ENCODE peak calls at places on chromosomes 1 and 21, in eight cellular contexts. J, R, E, B, S, M, H and Z are unnamed samples.
A peak's percentile ranks its signal among the peaks of the same experiment; 100 is the strongest.

GRCh38 chr21:28392436-28392835 is 600.2 kb downstream of the LTN1 start:
- DNase-seq in J (peak; percentile 26), R (no peak), E (no peak), B (no peak), S (no peak), M (no peak), H (peak; percentile 27), Z (no peak)

GRCh38 chr1:205069371-205070125 is 14.7 kb downstream of the TMEM81 start:
- DNase-seq in J (peak; percentile 68), R (no peak), E (no peak), B (no peak), S (no peak), M (no peak), H (no peak), Z (no peak)

GRCh38 chr21:44709426-44710293 is 1.7 kb downstream of the TSPEAR start:
- DNase-seq in J (peak; percentile 77), R (peak; percentile 17), E (no peak), B (no peak), S (no peak), M (peak; percentile 24), H (peak; percentile 1), Z (no peak)

GRCh38 chr21:25558123-25558522 is 49.2 kb downstream of the MRPL39 start:
- DNase-seq in J (no peak), R (no peak), E (no peak), B (no peak), S (no peak), M (no peak), H (peak; percentile 65), Z (peak; percentile 44)

GRCh38 chr1:182215797-182216196 is 154.3 kb upstream of the ZNF648 start:
- DNase-seq in J (no peak), R (no peak), E (peak; percentile 40), B (no peak), S (no peak), M (no peak), H (peak; percentile 37), Z (no peak)

GRCh38 chr1:21290546-21290944 is 282 bp upstream of the ECE1 start:
- DNase-seq in J (peak; percentile 51), R (peak; percentile 39), E (no peak), B (peak; percentile 80), S (peak; percentile 24), M (no peak), H (no peak), Z (no peak)

GRCh38 chr1:236282719-236283118 is 961 bp upstream of the ERO1B start:
- DNase-seq in J (peak; percentile 19), R (no peak), E (no peak), B (no peak), S (no peak), M (no peak), H (no peak), Z (no peak)

GRCh38 chr1:94978401-94978800 is 51.5 kb upstream of the CNN3 start:
- DNase-seq in J (no peak), R (no peak), E (no peak), B (no peak), S (no peak), M (no peak), H (no peak), Z (no peak)

GRCh38 chr1:41534181-41535076 is 49.9 kb upstream of the EDN2 start:
- DNase-seq in J (no peak), R (no peak), E (no peak), B (no peak), S (no peak), M (no peak), H (no peak), Z (no peak)

GRCh38 chr1:9249534-9250335 is 15.2 kb downstream of the H6PD start:
- DNase-seq in J (peak; percentile 53), R (peak; percentile 50), E (no peak), B (peak; percentile 34), S (no peak), M (no peak), H (peak; percentile 66), Z (no peak)

GRCh38 chr1:58317086-58317485 is 229.4 kb downstream of the OMA1 start:
- DNase-seq in J (no peak), R (no peak), E (no peak), B (no peak), S (no peak), M (no peak), H (no peak), Z (no peak)

GRCh38 chr1:91129017-91129416 is 107.2 kb upstream of the ZNF644 start:
- DNase-seq in J (no peak), R (no peak), E (no peak), B (no peak), S (no peak), M (no peak), H (no peak), Z (no peak)

GRCh38 chr1:226739696-226740065 is 599 bp upstream of the ITPKB start:
- DNase-seq in J (no peak), R (no peak), E (no peak), B (peak; percentile 53), S (no peak), M (no peak), H (no peak), Z (no peak)